ENCODE peak calls at places on chromosomes 12 and 14, in ten cellular contexts. Q is stimulated activated CD4-positive, alpha-beta T cell treated with anti-CD3 and anti-CD28 coated beads, Interleukin-15, amount 100 ng/mL, for 48 hours; S is amygdala; N is activated T-cell treated with anti-CD3 and anti-CD28 coated beads, Interleukin-2, amount 50 U/mL, for 72 hours; E is left cardiac atrium; V is astrocyte of the spinal cord; Z is ecto neural progenitor cell; H is esophagus squamous epithelium; B is SW480; C is AG04450. P is an unnamed sample.

GRCh38 chr12:68559984-68560822 is 50.5 kb upstream of the RAP1B start:
- DNase-seq in Q (no peak), S (no peak), N (no peak), E (peak), V (no peak), Z (peak), H (no peak), B (no peak), C (no peak), P (no peak)

GRCh38 chr14:74474376-74474775 is 18.7 kb downstream of the NPC2 start:
- DNase-seq in Q (no peak), S (no peak), N (no peak), E (no peak), V (no peak), Z (no peak), H (no peak), B (no peak), C (no peak), P (no peak)

GRCh38 chr14:94728950-94729349 is 41.0 kb downstream of the GSC start:
- DNase-seq in Q (no peak), S (no peak), N (no peak), E (no peak), V (no peak), Z (peak), H (no peak), B (no peak), C (no peak), P (no peak)

GRCh38 chr12:946212-946611 is 3.3 kb downstream of the RAD52 start:
- DNase-seq in Q (no peak), S (no peak), N (no peak), E (no peak), V (no peak), Z (no peak), H (no peak), B (no peak), C (no peak), P (no peak)

GRCh38 chr12:51886021-51886710 is 1.7 kb upstream of the ANKRD33 start:
- DNase-seq in Q (peak), S (no peak), N (peak), E (peak), V (peak), Z (no peak), H (no peak), B (peak), C (peak), P (peak)

GRCh38 chr12:107779077-107779840 is 4.8 kb downstream of the ASCL4 start:
- DNase-seq in Q (no peak), S (no peak), N (no peak), E (no peak), V (no peak), Z (no peak), H (no peak), B (no peak), C (no peak), P (peak)

GRCh38 chr14:35339761-35340406 is 47.7 kb downstream of the PSMA6 start:
- DNase-seq in Q (no peak), S (no peak), N (no peak), E (no peak), V (no peak), Z (no peak), H (no peak), B (no peak), C (no peak), P (no peak)

GRCh38 chr12:46518729-46519128 is 146.2 kb upstream of the SLC38A2 start:
- DNase-seq in Q (no peak), S (no peak), N (no peak), E (no peak), V (no peak), Z (no peak), H (no peak), B (no peak), C (no peak), P (no peak)

GRCh38 chr14:39773387-39773786 is 341.2 kb upstream of the FBXO33 start:
- DNase-seq in Q (no peak), S (no peak), N (no peak), E (no peak), V (peak), Z (no peak), H (no peak), B (no peak), C (no peak), P (no peak)

GRCh38 chr14:39396448-39396847 is 35.8 kb downstream of the FBXO33 start:
- DNase-seq in Q (no peak), S (no peak), N (no peak), E (no peak), V (peak), Z (no peak), H (no peak), B (no peak), C (no peak), P (no peak)

GRCh38 chr12:42611571-42612257 is 22.2 kb upstream of the PRICKLE1 start:
- DNase-seq in Q (no peak), S (no peak), N (no peak), E (no peak), V (no peak), Z (no peak), H (no peak), B (no peak), C (no peak), P (no peak)

GRCh38 chr14:102672410-102672960 is 80.0 kb downstream of the RCOR1 start:
- DNase-seq in Q (no peak), S (no peak), N (no peak), E (no peak), V (no peak), Z (no peak), H (no peak), B (no peak), C (no peak), P (no peak)